ENCODE peak calls at places on chromosomes 3 and 15, in four cellular contexts. V, F, B and O are unnamed samples.

GRCh38 chr15:40006646-40007045 is 32.3 kb downstream of the SRP14 start:
- DNase-seq in F (no peak), B (no peak), V (peak; percentile 51), O (no peak)

GRCh38 chr3:184346480-184346879 is 9.1 kb downstream of the FAM131A start:
- DNase-seq in V (no peak), B (no peak), F (no peak), O (no peak)

GRCh38 chr3:71076361-71076997 is 507.0 kb downstream of the FOXP1 start:
- DNase-seq in F (no peak), V (peak; percentile 35), B (no peak), O (no peak)

GRCh38 chr3:29302619-29303018 is 21.7 kb downstream of the RBMS3 start:
- DNase-seq in F (no peak), V (no peak), B (no peak), O (no peak)

GRCh38 chr3:48552111-48552911 is 4.3 kb downstream of the PFKFB4 start:
- DNase-seq in V (no peak), B (no peak), F (no peak), O (no peak)

GRCh38 chr15:64089553-64090280 is 3.9 kb downstream of the CIAO2A start:
- DNase-seq in V (no peak), F (no peak), B (no peak), O (no peak)

GRCh38 chr3:169478566-169479313 is 184.8 kb downstream of the MECOM start:
- DNase-seq in F (no peak), V (peak; percentile 28), B (no peak), O (no peak)

GRCh38 chr3:139016430-139017048 is 4.2 kb downstream of the PRR23B start:
- DNase-seq in F (no peak), V (peak; percentile 7), B (no peak), O (no peak)

GRCh38 chr15:26113296-26113695 is 250.2 kb upstream of the ATP10A start:
- DNase-seq in F (no peak), V (no peak), B (no peak), O (no peak)

GRCh38 chr3:168024537-168024941 is 71.2 kb downstream of the GOLIM4 start:
- DNase-seq in B (no peak), F (no peak), V (peak; percentile 79), O (no peak)

GRCh38 chr3:159763466-159764210 is 225.0 kb upstream of the IL12A start:
- DNase-seq in F (no peak), B (peak; percentile 90), V (peak; percentile 96), O (no peak)

GRCh38 chr3:52220380-52221026 is 4.9 kb downstream of the TLR9 start:
- DNase-seq in B (peak; percentile 88), V (peak; percentile 77), F (peak; percentile 90), O (no peak)

GRCh38 chr3:24069045-24069444 is 124.0 kb downstream of the NR1D2 start:
- DNase-seq in F (no peak), V (peak; percentile 34), B (no peak), O (no peak)

GRCh38 chr15:89367485-89368451 is 33.1 kb upstream of the POLG start:
- DNase-seq in B (no peak), V (no peak), F (no peak), O (no peak)

GRCh38 chr3:10444511-10444910 is 60.9 kb downstream of the ATP2B2 start:
- DNase-seq in B (no peak), F (no peak), V (no peak), O (no peak)

GRCh38 chr3:8712045-8712870 is 21.3 kb upstream of the CAV3 start:
- DNase-seq in F (no peak), V (peak; percentile 30), B (no peak), O (no peak)

GRCh38 chr3:71132995-71133730 is 450.4 kb downstream of the FOXP1 start:
- DNase-seq in F (no peak), B (no peak), V (no peak), O (no peak)

GRCh38 chr3:15645740-15646490 is 44.4 kb downstream of the BTD start:
- DNase-seq in V (peak; percentile 97), B (peak; percentile 90), F (no peak), O (no peak)

GRCh38 chr15:31278544-31279220 is 48.0 kb upstream of the KLF13 start:
- DNase-seq in V (no peak), F (no peak), B (peak; percentile 44), O (no peak)

GRCh38 chr3:97684490-97684889 is 80.1 kb upstream of the ARL6 start:
- DNase-seq in V (no peak), F (no peak), B (no peak), O (no peak)

GRCh38 chr15:58551764-58552504 is 120.1 kb downstream of the LIPC start:
- DNase-seq in F (no peak), B (no peak), V (peak; percentile 78), O (no peak)

GRCh38 chr15:67186688-67187087 is 67.8 kb downstream of the AAGAB start:
- DNase-seq in B (no peak), F (no peak), V (no peak), O (no peak)

GRCh38 chr3:7536510-7536909 is 675.6 kb downstream of the GRM7 start:
- DNase-seq in B (peak; percentile 70), V (no peak), F (no peak), O (no peak)

GRCh38 chr3:95401693-95402092 is 1338.8 kb downstream of the NSUN3 start:
- DNase-seq in B (no peak), F (no peak), V (no peak), O (no peak)

GRCh38 chr3:56633201-56633600 is 49.9 kb downstream of the TASOR start:
- DNase-seq in B (no peak), F (no peak), V (no peak), O (no peak)

GRCh38 chr15:82079736-82080135 is 33.9 kb upstream of the MEX3B start:
- DNase-seq in V (no peak), F (no peak), B (no peak), O (no peak)

GRCh38 chr3:188362405-188362831 is 208.5 kb downstream of the LPP start:
- DNase-seq in F (no peak), V (peak; percentile 86), B (no peak), O (no peak)

GRCh38 chr3:159928071-159928491 is 60.6 kb upstream of the IL12A start:
- DNase-seq in V (peak; percentile 59), B (no peak), F (no peak), O (no peak)

GRCh38 chr15:81362790-81363189 is 11.2 kb downstream of the TMC3 start:
- DNase-seq in V (no peak), F (no peak), B (no peak), O (no peak)

GRCh38 chr15:64515196-64515595 is 54.8 kb downstream of the ZNF609 start:
- DNase-seq in F (no peak), B (no peak), V (no peak), O (no peak)

GRCh38 chr3:129624347-129625070 is 18.0 kb upstream of the PLXND1 start:
- DNase-seq in F (peak; percentile 66), B (no peak), V (no peak), O (no peak)

GRCh38 chr3:183844606-183845005 is 19.2 kb upstream of the MAP6D1 start:
- DNase-seq in V (peak; percentile 93), F (no peak), B (no peak), O (no peak)

GRCh38 chr3:120554727-120555660 is 41.1 kb upstream of the NDUFB4 start:
- DNase-seq in B (no peak), V (peak; percentile 27), F (no peak), O (no peak)

GRCh38 chr3:146550743-146551510 is 6.5 kb upstream of the PLSCR1 start:
- DNase-seq in B (no peak), V (peak; percentile 97), F (no peak), O (no peak)

GRCh38 chr3:16468114-16469098 is 45.1 kb downstream of the RFTN1 start:
- DNase-seq in F (no peak), V (no peak), B (no peak), O (no peak)

GRCh38 chr3:177186306-177186705 is 11.0 kb downstream of the TBL1XR1 start:
- DNase-seq in V (no peak), B (no peak), F (no peak), O (no peak)

GRCh38 chr3:101567528-101568317 is 6.1 kb downstream of the TRMT10C start:
- DNase-seq in F (no peak), V (peak; percentile 83), B (no peak), O (no peak)